ENCODE peak calls at places on chromosome 17, in eight cellular contexts. F is T-helper 2 cell; R is NCI-H748 treated with DMSO at 0.1 percent for 48 hours; Z is activated naive CD4-positive, alpha-beta T cell; J is nephron progenitor cell; O is A172; Y is HEK293T; X is skeletal muscle cell. D is an unnamed sample.

GRCh38 chr17:1532836-1533602 is 16.6 kb upstream of the INPP5K start:
- DNase-seq in F (peak), Y (peak), R (peak), Z (peak), J (no peak), O (no peak), X (no peak), D (peak)

GRCh38 chr17:78925662-78926555 is 722 bp upstream of the TIMP2 start:
- DNase-seq in F (no peak), J (peak), R (no peak), O (peak), Y (peak), Z (no peak), X (no peak), D (peak)

GRCh38 chr17:78154903-78155811 is 9.0 kb downstream of the C17orf99 start:
- DNase-seq in J (no peak), R (no peak), F (no peak), X (no peak), Z (no peak), O (no peak), Y (no peak), D (no peak)

GRCh38 chr17:8881606-8882005 is 14.1 kb upstream of the PIK3R6 start:
- DNase-seq in Z (no peak), F (no peak), R (no peak), J (no peak), X (no peak), Y (no peak), O (no peak), D (no peak)

GRCh38 chr17:64692187-64692586 is 30.1 kb upstream of the SMURF2 start:
- DNase-seq in R (no peak), Z (no peak), X (no peak), O (no peak), J (no peak), Y (no peak), F (no peak), D (no peak)

GRCh38 chr17:64455993-64456885 is 7.3 kb downstream of the MILR1 start:
- DNase-seq in R (no peak), F (peak), J (no peak), X (no peak), O (peak), Y (no peak), Z (no peak), D (no peak)

GRCh38 chr17:68197997-68198930 is 49.6 kb upstream of the AMZ2 start:
- DNase-seq in O (no peak), R (peak), Y (no peak), F (peak), Z (no peak), X (no peak), J (peak), D (peak)

GRCh38 chr17:62684179-62684578 is 56.7 kb downstream of the MRC2 start:
- DNase-seq in Y (no peak), X (no peak), J (no peak), R (no peak), Z (no peak), O (no peak), F (no peak), D (no peak)

GRCh38 chr17:83185023-83186002 is 105.9 kb downstream of the METRNL start:
- DNase-seq in X (no peak), J (no peak), Z (no peak), O (no peak), Y (no peak), F (no peak), R (no peak), D (no peak)

GRCh38 chr17:57607553-57608120 is 137.5 kb downstream of the CCDC182 start:
- DNase-seq in Y (no peak), R (no peak), F (no peak), J (no peak), Z (no peak), X (no peak), O (peak), D (no peak)

GRCh38 chr17:54992797-54993639 is 24.5 kb downstream of the STXBP4 start:
- DNase-seq in R (peak), Z (no peak), J (peak), F (peak), O (peak), Y (peak), X (no peak), D (peak)

GRCh38 chr17:44083250-44083849 is 12.8 kb downstream of the G6PC3 start:
- DNase-seq in Z (no peak), R (no peak), Y (no peak), J (no peak), O (peak), X (no peak), F (no peak), D (peak)

GRCh38 chr17:50834786-50835562 is 412 bp upstream of the WFIKKN2 start:
- DNase-seq in F (no peak), O (no peak), Z (no peak), R (no peak), Y (no peak), J (peak), X (peak), D (no peak)

GRCh38 chr17:76025294-76025693 is 1.8 kb downstream of the EVPL start:
- DNase-seq in F (no peak), O (no peak), Z (no peak), J (no peak), Y (no peak), X (no peak), R (no peak), D (no peak)

GRCh38 chr17:4720787-4721186 is 10.4 kb downstream of the ARRB2 start:
- DNase-seq in O (no peak), Y (no peak), X (no peak), Z (no peak), J (no peak), R (no peak), F (no peak), D (no peak)

GRCh38 chr17:1573932-1574696 is 11.5 kb upstream of the PITPNA start:
- DNase-seq in Z (peak), R (no peak), O (peak), X (no peak), J (peak), Y (peak), F (peak), D (peak)

GRCh38 chr17:47841488-47842308 is 625 bp upstream of the SCRN2 start:
- DNase-seq in X (no peak), J (no peak), F (no peak), O (no peak), Z (no peak), Y (no peak), R (no peak), D (no peak)

GRCh38 chr17:78665952-78666920 is 89.0 kb upstream of the DNAH17 start:
- DNase-seq in F (peak), Z (peak), J (no peak), O (peak), X (no peak), R (no peak), Y (no peak), D (no peak)

GRCh38 chr17:45342306-45342705 is 25.5 kb upstream of the MAP3K14 start:
- DNase-seq in X (no peak), Z (no peak), O (no peak), J (no peak), Y (no peak), F (no peak), R (no peak), D (no peak)

GRCh38 chr17:70636517-70637133 is 467.3 kb downstream of the KCNJ2 start:
- DNase-seq in R (peak), Z (no peak), F (peak), O (peak), Y (peak), X (no peak), J (no peak), D (peak)

GRCh38 chr17:9371019-9371418 is 204.6 kb downstream of the STX8 start:
- DNase-seq in X (peak), F (no peak), R (peak), Y (no peak), J (no peak), O (peak), Z (no peak), D (no peak)

GRCh38 chr17:8839410-8839935 is 28.0 kb downstream of the PIK3R6 start:
- DNase-seq in O (no peak), R (no peak), J (no peak), F (no peak), X (no peak), Z (no peak), Y (no peak), D (no peak)

GRCh38 chr17:12040478-12040877 is 19.8 kb downstream of the MAP2K4 start:
- DNase-seq in F (no peak), Z (no peak), Y (no peak), O (no peak), J (no peak), X (no peak), R (no peak), D (no peak)

GRCh38 chr17:19904412-19904811 is 36.7 kb upstream of the ULK2 start:
- DNase-seq in O (no peak), Z (no peak), R (no peak), Y (no peak), X (no peak), F (no peak), J (no peak), D (no peak)

GRCh38 chr17:47948706-47949196 is 7.4 kb downstream of the PNPO start:
- DNase-seq in O (peak), Z (no peak), J (no peak), X (no peak), R (no peak), Y (no peak), F (peak), D (no peak)

GRCh38 chr17:37273419-37274051 is 102.2 kb upstream of the C17orf78 start:
- DNase-seq in X (no peak), F (peak), R (no peak), Z (no peak), J (peak), Y (no peak), O (peak), D (peak)

GRCh38 chr17:45907720-45908395 is 13.5 kb downstream of the MAPT start:
- DNase-seq in X (no peak), F (no peak), Z (no peak), R (no peak), J (peak), Y (no peak), O (no peak), D (no peak)

GRCh38 chr17:37802712-37803416 is 58.0 kb upstream of the HNF1B start:
- DNase-seq in F (no peak), Z (no peak), J (no peak), X (peak), R (no peak), O (peak), Y (no peak), D (no peak)

GRCh38 chr17:39143552-39144093 is 7.8 kb downstream of the PLXDC1 start:
- DNase-seq in X (no peak), Z (no peak), R (no peak), J (no peak), F (no peak), O (no peak), Y (no peak), D (no peak)

GRCh38 chr17:7355053-7355452 is at the start of gene TMEM95:
- DNase-seq in Z (no peak), F (no peak), R (no peak), Y (no peak), X (no peak), J (no peak), O (peak), D (no peak)

GRCh38 chr17:10663231-10663630 is 6.1 kb upstream of the MYH3 start:
- DNase-seq in Z (no peak), Y (no peak), J (no peak), O (no peak), X (no peak), F (no peak), R (no peak), D (no peak)

GRCh38 chr17:69448431-69449102 is 34.1 kb downstream of the MAP2K6 start:
- DNase-seq in O (no peak), R (no peak), F (no peak), X (no peak), J (peak), Y (no peak), Z (no peak), D (peak)

GRCh38 chr17:14427914-14428639 is 127.2 kb downstream of the HS3ST3B1 start:
- DNase-seq in F (peak), J (no peak), Z (peak), O (no peak), X (no peak), Y (no peak), R (no peak), D (no peak)

GRCh38 chr17:73072254-73072962 is 20.1 kb downstream of the SLC39A11 start:
- DNase-seq in X (no peak), R (no peak), O (no peak), J (no peak), Z (no peak), F (no peak), Y (no peak), D (no peak)

D was measured in iPS-NIHi11.